ENCODE peak calls at places on chromosome 3, in six cellular contexts. I is bronchial epithelial cell, V is fibroblast of mammary gland, D is AG10803, W is nephron progenitor cell, K is breast epithelium. U is an unnamed sample.

GRCh38 chr3:57434041-57434440 is 110.1 kb downstream of the DNAH12 start:
- DNase-seq in W (peak), I (peak), D (peak), K (no peak), V (peak), U (peak)

GRCh38 chr3:29281265-29282228 is 676 bp downstream of the RBMS3 start:
- DNase-seq in W (peak), K (no peak), D (peak), V (peak), I (peak), U (peak)

GRCh38 chr3:29764059-29764458 is 483.2 kb downstream of the RBMS3 start:
- DNase-seq in V (peak), I (peak), D (peak), W (no peak), K (no peak), U (peak)

GRCh38 chr3:115272036-115272824 is 125.1 kb upstream of the ZBTB20 start:
- DNase-seq in I (no peak), K (no peak), W (no peak), D (peak), V (peak), U (peak)

GRCh38 chr3:63324621-63325020 is 46.5 kb downstream of the SYNPR start:
- DNase-seq in K (no peak), D (no peak), W (no peak), I (no peak), V (no peak), U (no peak)

GRCh38 chr3:129783470-129783869 is 110.0 kb downstream of the TMCC1 start:
- DNase-seq in I (no peak), V (no peak), D (peak), K (no peak), W (no peak), U (peak)

GRCh38 chr3:177231237-177231636 is 34.0 kb upstream of the TBL1XR1 start:
- DNase-seq in I (no peak), W (no peak), D (no peak), V (no peak), K (no peak), U (no peak)

GRCh38 chr3:52827866-52828376 is 2.6 kb downstream of the ITIH4 start:
- DNase-seq in V (no peak), W (no peak), D (no peak), I (no peak), K (no peak), U (no peak)

GRCh38 chr3:98038241-98038640 is 3.1 kb upstream of the GABRR3 start:
- DNase-seq in I (peak), W (no peak), K (no peak), V (peak), D (peak), U (no peak)

GRCh38 chr3:172152869-172153268 is 113.5 kb downstream of the FNDC3B start:
- DNase-seq in I (peak), K (no peak), V (peak), D (peak), W (no peak), U (peak)

GRCh38 chr3:131326307-131326706 is 55.3 kb upstream of the NUDT16 start:
- DNase-seq in I (peak), D (no peak), K (no peak), V (peak), W (no peak), U (peak)

GRCh38 chr3:48225587-48225986 is 2.3 kb downstream of the CAMP start:
- DNase-seq in K (no peak), V (no peak), D (no peak), I (no peak), W (no peak), U (no peak)

GRCh38 chr3:19216669-19217337 is 68.5 kb downstream of the KCNH8 start:
- DNase-seq in I (peak), W (no peak), V (no peak), K (no peak), D (no peak), U (no peak)

GRCh38 chr3:159586587-159587202 is 401.9 kb upstream of the IL12A start:
- DNase-seq in V (peak), D (peak), K (no peak), W (peak), I (peak), U (peak)

GRCh38 chr3:34225828-34226227 is 427.4 kb downstream of the PDCD6IP start:
- DNase-seq in D (no peak), W (no peak), V (no peak), I (no peak), K (no peak), U (no peak)

GRCh38 chr3:189080745-189081144 is 91.0 kb upstream of the TPRG1 start:
- DNase-seq in D (no peak), V (no peak), K (no peak), I (no peak), W (no peak), U (no peak)

GRCh38 chr3:115876860-115877646 is 253.7 kb downstream of the GAP43 start:
- DNase-seq in K (no peak), I (no peak), V (no peak), D (no peak), W (no peak), U (no peak)

GRCh38 chr3:77232557-77232956 is 192.7 kb downstream of the ROBO2 start:
- DNase-seq in V (no peak), D (no peak), I (no peak), K (no peak), W (no peak), U (no peak)

GRCh38 chr3:37779289-37780152 is 82.2 kb upstream of the CTDSPL start:
- DNase-seq in I (peak), V (peak), W (peak), K (no peak), D (peak), U (peak)

GRCh38 chr3:126464494-126464893 is 11.2 kb downstream of the ZXDC start:
- DNase-seq in D (no peak), I (no peak), V (no peak), K (no peak), W (no peak), U (no peak)

GRCh38 chr3:22159004-22159695 is 408.1 kb upstream of the ZNF385D start:
- DNase-seq in V (no peak), I (peak), W (no peak), D (no peak), K (no peak), U (no peak)

GRCh38 chr3:113169876-113170452 is 41.4 kb upstream of the BOC start:
- DNase-seq in K (no peak), V (no peak), W (no peak), I (no peak), D (no peak), U (no peak)

GRCh38 chr3:16180737-16181134 is 6.3 kb downstream of the GALNT15 start:
- DNase-seq in I (no peak), K (no peak), D (no peak), W (no peak), V (no peak), U (no peak)

DNA sequence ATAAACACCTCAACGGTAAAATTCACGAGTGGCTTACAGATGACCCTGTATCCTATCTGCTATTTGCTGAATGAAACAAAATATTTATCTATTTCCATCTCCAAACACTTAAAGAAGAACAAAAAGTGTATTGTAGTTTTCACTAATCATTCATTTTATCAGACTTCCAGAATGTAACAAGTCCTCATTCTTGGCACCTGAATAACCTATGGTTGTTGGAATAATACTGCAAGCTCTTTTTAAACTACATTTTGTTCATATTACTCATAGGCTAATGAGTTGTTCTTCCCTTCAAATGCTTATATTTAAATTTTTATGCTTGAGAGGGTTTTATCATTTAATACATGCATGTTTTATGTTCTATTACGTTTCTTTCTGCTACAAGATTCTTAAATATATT is 1434.1 kb downstream of the SI start:
- DNase-seq in V (no peak), W (no peak), D (no peak), I (peak), K (no peak), U (no peak)
- TF ChIP-seq CTCF in V (no peak), W (no peak), D (no peak), I (no peak), K (no peak), U (no peak)

DNA sequence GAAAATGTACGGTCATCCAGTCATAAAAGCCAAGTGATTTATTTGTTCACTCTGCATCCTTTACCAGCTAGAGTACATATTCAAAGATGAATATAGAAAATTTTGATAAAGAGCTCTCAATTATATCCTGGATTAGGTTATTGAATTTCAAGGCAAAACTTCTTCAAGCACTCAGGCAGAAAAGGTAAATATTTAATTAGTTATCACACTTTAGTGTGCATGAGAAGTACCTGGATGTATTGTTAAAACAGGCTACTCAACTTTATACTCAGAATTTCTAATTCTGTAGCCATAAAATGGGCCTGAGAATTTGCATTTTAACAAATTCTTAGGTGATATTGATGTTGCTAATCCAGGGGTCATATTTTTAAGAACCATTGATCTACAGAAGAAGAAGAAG is 45.3 kb downstream of the ILDR1 start:
- DNase-seq in W (no peak), I (no peak), D (no peak), K (no peak), V (no peak), U (no peak)
- TF ChIP-seq CTCF in W (no peak), I (no peak), D (no peak), K (no peak), V (no peak), U (no peak)

GRCh38 chr3:182364323-182364722 is 429.0 kb upstream of the ATP11B start:
- DNase-seq in V (no peak), D (no peak), K (no peak), I (no peak), W (no peak), U (no peak)
- TF ChIP-seq CTCF in V (no peak), D (no peak), K (no peak), I (no peak), W (no peak), U (no peak)

GRCh38 chr3:10041034-10041433 is 14.8 kb downstream of the FANCD2 start:
- DNase-seq in W (no peak), K (no peak), D (no peak), V (no peak), I (no peak), U (no peak)
- TF ChIP-seq CTCF in W (no peak), K (no peak), D (no peak), V (no peak), I (no peak), U (no peak)

GRCh38 chr3:41898631-41899030 is 63.3 kb downstream of the ULK4 start:
- DNase-seq in I (no peak), W (no peak), V (no peak), D (no peak), K (no peak), U (no peak)

DNA sequence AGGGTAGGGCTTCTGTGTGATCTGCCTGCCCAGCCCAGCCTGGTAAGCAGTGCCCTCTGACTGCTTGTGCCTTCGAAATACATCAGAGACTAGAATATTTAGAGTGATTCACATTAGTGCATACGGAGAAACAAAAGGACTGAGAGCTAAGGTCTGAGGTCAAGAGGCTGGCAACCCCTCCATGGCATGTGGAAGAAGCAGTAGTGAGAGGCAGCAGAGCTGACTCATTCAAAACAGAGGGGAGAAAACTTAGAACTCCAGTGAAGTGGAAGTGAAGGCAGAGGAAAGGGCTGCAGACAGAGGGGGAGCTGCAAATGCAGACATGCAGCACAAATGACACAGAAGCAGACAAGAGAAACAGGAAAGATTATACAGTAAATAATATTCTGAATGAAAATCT is 61.6 kb downstream of the ULK4 start:
- DNase-seq in V (peak), D (peak), I (peak), K (no peak), W (no peak), U (peak)
- TF ChIP-seq CTCF in V (no peak), D (no peak), I (no peak), K (no peak), W (no peak), U (no peak)

GRCh38 chr3:183587337-183587736 is 31.8 kb upstream of the KLHL6 start:
- DNase-seq in D (no peak), W (no peak), V (no peak), I (no peak), K (no peak), U (no peak)

GRCh38 chr3:183592820-183593219 is 37.3 kb upstream of the KLHL6 start:
- DNase-seq in W (no peak), I (no peak), V (no peak), K (no peak), D (no peak), U (no peak)

GRCh38 chr3:183590442-183590841 is 34.9 kb upstream of the KLHL6 start:
- DNase-seq in K (no peak), V (no peak), I (no peak), W (no peak), D (no peak), U (no peak)

GRCh38 chr3:183594636-183595035 is 39.1 kb upstream of the KLHL6 start:
- DNase-seq in I (no peak), V (no peak), W (no peak), K (no peak), D (no peak), U (no peak)

GRCh38 chr3:183591881-183592521 is 36.5 kb upstream of the KLHL6 start:
- DNase-seq in D (peak), V (no peak), K (no peak), W (no peak), I (peak), U (peak)
- TF ChIP-seq CTCF in D (peak), V (peak), K (no peak), W (no peak), I (no peak), U (peak)

GRCh38 chr3:64331605-64332004 is 106.3 kb upstream of the PRICKLE2 start:
- DNase-seq in I (no peak), K (peak), D (no peak), V (no peak), W (no peak), U (no peak)

GRCh38 chr3:64327039-64327804 is 102.0 kb upstream of the PRICKLE2 start:
- DNase-seq in I (no peak), K (no peak), W (no peak), V (peak), D (peak), U (peak)

GRCh38 chr3:64332461-64333350 is 107.4 kb upstream of the PRICKLE2 start:
- DNase-seq in K (no peak), W (no peak), I (no peak), D (peak), V (no peak), U (peak)

DNA sequence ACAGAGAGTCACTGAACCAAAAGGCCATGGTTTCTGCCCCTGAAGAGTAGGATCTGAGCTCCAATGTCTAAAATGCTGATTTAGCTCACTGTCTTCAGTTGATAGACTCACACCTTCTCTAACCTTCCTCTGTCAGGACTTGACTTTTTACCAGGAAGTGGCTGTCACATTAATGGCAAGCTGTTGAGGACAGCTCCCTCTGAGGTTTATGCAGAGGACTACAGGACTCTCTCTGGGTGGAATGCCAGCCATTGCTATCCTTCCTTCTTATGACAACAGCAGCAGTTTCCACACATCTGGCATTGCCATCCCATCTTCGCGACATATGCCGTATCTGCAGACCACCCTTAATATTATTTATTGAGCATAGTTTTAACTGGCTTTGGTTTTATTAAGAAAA is 103.8 kb upstream of the PRICKLE2 start:
- DNase-seq in I (peak), D (no peak), W (no peak), V (no peak), K (no peak), U (no peak)
- TF ChIP-seq CTCF in I (peak), D (no peak), W (no peak), V (no peak), K (no peak), U (no peak)

GRCh38 chr3:175127075-175127662 is 268.0 kb downstream of the NAALADL2 start:
- DNase-seq in D (no peak), I (no peak), V (no peak), K (no peak), W (no peak), U (no peak)

DNA sequence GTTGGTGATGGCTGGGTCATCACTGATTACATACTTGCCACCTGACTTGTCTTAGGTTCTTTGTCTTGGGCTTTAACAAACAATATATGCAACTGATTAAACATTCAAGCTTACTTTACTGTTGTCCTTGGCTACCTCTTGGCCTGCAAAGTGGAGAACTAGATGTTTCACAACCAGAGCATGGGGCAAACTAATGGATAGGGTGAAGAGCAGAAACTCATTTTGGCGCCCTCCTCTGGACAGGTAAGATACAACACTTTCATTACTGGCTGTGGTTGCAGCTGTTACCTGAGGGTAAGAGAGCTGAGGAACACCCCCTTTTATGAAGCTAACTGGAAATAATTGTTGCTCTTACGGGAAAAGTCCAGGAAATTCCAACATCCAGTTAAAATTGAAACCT is 262.1 kb downstream of the NAALADL2 start:
- DNase-seq in I (peak), W (no peak), D (no peak), K (no peak), V (no peak), U (no peak)
- TF ChIP-seq CTCF in I (peak), W (no peak), D (peak), K (no peak), V (peak), U (peak)

DNA sequence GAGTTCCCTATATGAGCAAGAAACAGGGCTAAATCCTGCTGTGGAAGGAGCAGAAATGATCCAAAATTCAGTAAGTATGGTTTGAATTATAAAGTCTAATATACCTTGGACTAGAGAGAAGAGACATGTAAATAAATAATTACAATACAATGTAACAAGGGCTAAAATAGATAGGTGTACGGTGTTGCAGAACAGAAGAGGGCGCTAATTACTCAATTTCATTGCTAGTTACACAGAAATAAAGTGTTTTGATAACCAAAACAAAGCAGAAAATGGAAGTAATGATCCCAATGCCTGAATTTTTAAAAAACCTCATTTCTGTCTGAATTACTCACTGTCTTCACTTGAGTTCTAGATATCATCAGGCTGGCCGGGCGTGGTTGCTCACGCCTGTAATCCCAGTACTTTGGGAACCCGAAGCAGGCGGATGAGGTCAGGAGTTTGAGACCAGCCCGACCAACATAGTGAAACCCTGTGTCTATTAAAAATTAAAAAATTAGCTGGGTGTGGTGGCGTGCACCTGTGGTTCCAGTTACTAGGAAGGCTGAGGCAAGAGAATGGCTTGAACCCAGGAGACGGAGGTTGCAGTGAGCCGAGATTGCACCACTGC is 8.3 kb upstream of the PLCH1 start:
- DNase-seq in K (no peak), I (peak), D (peak), W (no peak), V (peak), U (peak)
- TF ChIP-seq CTCF in K (no peak), I (peak), D (peak), W (peak), V (peak), U (peak)

U was measured in HFFc6.